ENCODE peak calls at places on chromosomes 6 and 20, in four cellular contexts. E is neural crest cell, C is PC-9, S is BJ. Z is an unnamed sample.
A peak's percentile ranks its signal among the peaks of the same experiment; 100 is the strongest.

GRCh38 chr6:4380881-4381281 is 245.5 kb upstream of the ECI2 start:
- DNase-seq in E (no peak), C (no peak), S (no peak), Z (no peak)

GRCh38 chr6:113809818-113810217 is 47.3 kb upstream of the MARCKS start:
- DNase-seq in E (no peak), C (no peak), S (no peak), Z (no peak)

GRCh38 chr6:163554032-163554431 is 139.5 kb downstream of the QKI start:
- DNase-seq in E (no peak), C (no peak), S (no peak), Z (no peak)

GRCh38 chr6:169167581-169168301 is 85.9 kb downstream of the THBS2 start:
- DNase-seq in E (no peak), C (no peak), S (peak; percentile 71), Z (peak; percentile 78)

GRCh38 chr6:39558079-39558478 is 167.1 kb downstream of the KIF6 start:
- DNase-seq in E (no peak), C (no peak), S (no peak), Z (no peak)

GRCh38 chr20:891121-892080 is 24.7 kb downstream of the ANGPT4 start:
- DNase-seq in E (no peak), C (no peak), S (no peak), Z (no peak)

GRCh38 chr6:147930743-147931142 is 411.9 kb upstream of the SASH1 start:
- DNase-seq in E (no peak), C (no peak), S (no peak), Z (no peak)

GRCh38 chr20:7940341-7940740 is at the start of gene HAO1:
- DNase-seq in E (no peak), C (no peak), S (no peak), Z (no peak)

GRCh38 chr20:49276201-49276894 is 1.5 kb downstream of the ZNFX1 start:
- DNase-seq in E (no peak), C (peak; percentile 90), S (no peak), Z (no peak)

GRCh38 chr6:52526634-52527033 is 50.2 kb downstream of the TRAM2 start:
- DNase-seq in E (no peak), C (no peak), S (no peak), Z (no peak)

GRCh38 chr6:18725449-18725848 is 338.3 kb downstream of the RNF144B start:
- DNase-seq in E (no peak), C (no peak), S (no peak), Z (no peak)

GRCh38 chr20:1619861-1620444 is at the start of gene SIRPB1:
- DNase-seq in E (no peak), C (peak; percentile 60), S (no peak), Z (no peak)

GRCh38 chr6:12291785-12292604 is 1.8 kb downstream of the EDN1 start:
- DNase-seq in E (no peak), C (peak; percentile 75), S (no peak), Z (no peak)

GRCh38 chr6:42201382-42201781 is 6.6 kb upstream of the GUCA1B start:
- DNase-seq in E (no peak), C (no peak), S (no peak), Z (no peak)

GRCh38 chr6:10219510-10219909 is 195.4 kb downstream of the TFAP2A start:
- DNase-seq in E (no peak), C (no peak), S (no peak), Z (no peak)

GRCh38 chr6:117548797-117549301 is 53.5 kb downstream of the GOPC start:
- DNase-seq in E (no peak), C (peak; percentile 99), S (no peak), Z (no peak)

GRCh38 chr20:32473231-32474008 is 111.7 kb downstream of the NOL4L start:
- DNase-seq in E (no peak), C (no peak), S (no peak), Z (no peak)

GRCh38 chr6:84074988-84075781 is 41.6 kb downstream of the MRAP2 start:
- DNase-seq in E (no peak), C (no peak), S (no peak), Z (no peak)

GRCh38 chr20:21101453-21102251 is 4.5 kb downstream of the LINC00237 start:
- DNase-seq in E (peak; percentile 50), C (no peak), S (no peak), Z (no peak)

GRCh38 chr6:47134476-47135189 is 92.5 kb upstream of the ADGRF1 start:
- DNase-seq in E (no peak), C (peak; percentile 98), S (peak; percentile 59), Z (no peak)

GRCh38 chr6:140245641-140246040 is 871.2 kb upstream of the CITED2 start:
- DNase-seq in E (no peak), C (no peak), S (no peak), Z (no peak)
- TF ChIP-seq CTCF in E (no peak), C (no peak), S (no peak), Z (no peak)

GRCh38 chr20:34078540-34078939 is 33.5 kb downstream of the EIF2S2 start:
- DNase-seq in E (no peak), C (no peak), S (no peak), Z (no peak)

GRCh38 chr20:34074101-34074760 is 37.8 kb downstream of the EIF2S2 start:
- DNase-seq in E (no peak), C (no peak), S (no peak), Z (no peak)

GRCh38 chr20:34072778-34073177 is 39.3 kb downstream of the EIF2S2 start:
- DNase-seq in E (no peak), C (no peak), S (no peak), Z (no peak)

GRCh38 chr20:34076952-34077351 is 35.1 kb downstream of the EIF2S2 start:
- DNase-seq in E (no peak), C (no peak), S (no peak), Z (no peak)

GRCh38 chr20:34075647-34076046 is 36.4 kb downstream of the EIF2S2 start:
- DNase-seq in E (no peak), C (no peak), S (no peak), Z (no peak)
- TF ChIP-seq CTCF in E (peak; percentile 47), C (no peak), S (peak; percentile 14), Z (no peak)

DNA sequence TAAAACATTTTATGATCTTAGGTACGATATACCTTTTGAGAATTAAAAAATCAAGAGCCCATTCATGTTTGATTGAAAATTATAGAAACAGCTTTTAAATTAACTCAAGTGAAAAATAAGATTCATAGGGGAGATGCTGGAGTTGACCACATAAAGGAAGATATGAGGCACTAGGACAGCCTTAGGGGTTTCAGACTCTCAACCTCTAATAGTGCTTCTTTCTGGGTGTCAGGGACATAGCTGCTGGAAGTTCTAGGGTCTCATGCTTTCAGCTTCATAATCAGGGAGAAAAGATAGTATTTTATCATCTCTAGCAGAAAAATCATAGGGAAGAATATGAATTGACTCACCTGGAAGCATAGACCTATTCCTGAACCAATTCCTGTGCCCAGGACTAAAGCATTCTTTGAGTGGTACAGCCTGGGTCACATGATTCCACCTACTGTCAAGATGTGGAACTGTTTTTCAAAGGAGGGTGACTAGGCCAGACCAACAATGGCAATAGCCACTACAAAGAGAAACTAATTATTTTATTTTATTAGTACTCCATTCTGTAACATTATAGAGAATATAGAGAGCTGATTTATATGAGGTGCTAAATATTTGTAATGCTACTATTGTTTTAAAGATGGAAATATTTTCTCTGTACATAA is 27.8 kb upstream of the CENPW start:
- DNase-seq in E (no peak), C (no peak), S (no peak), Z (no peak)
- TF ChIP-seq CTCF in E (peak; percentile 47), C (peak; percentile 20), S (peak; percentile 25), Z (peak; percentile 26)

DNA sequence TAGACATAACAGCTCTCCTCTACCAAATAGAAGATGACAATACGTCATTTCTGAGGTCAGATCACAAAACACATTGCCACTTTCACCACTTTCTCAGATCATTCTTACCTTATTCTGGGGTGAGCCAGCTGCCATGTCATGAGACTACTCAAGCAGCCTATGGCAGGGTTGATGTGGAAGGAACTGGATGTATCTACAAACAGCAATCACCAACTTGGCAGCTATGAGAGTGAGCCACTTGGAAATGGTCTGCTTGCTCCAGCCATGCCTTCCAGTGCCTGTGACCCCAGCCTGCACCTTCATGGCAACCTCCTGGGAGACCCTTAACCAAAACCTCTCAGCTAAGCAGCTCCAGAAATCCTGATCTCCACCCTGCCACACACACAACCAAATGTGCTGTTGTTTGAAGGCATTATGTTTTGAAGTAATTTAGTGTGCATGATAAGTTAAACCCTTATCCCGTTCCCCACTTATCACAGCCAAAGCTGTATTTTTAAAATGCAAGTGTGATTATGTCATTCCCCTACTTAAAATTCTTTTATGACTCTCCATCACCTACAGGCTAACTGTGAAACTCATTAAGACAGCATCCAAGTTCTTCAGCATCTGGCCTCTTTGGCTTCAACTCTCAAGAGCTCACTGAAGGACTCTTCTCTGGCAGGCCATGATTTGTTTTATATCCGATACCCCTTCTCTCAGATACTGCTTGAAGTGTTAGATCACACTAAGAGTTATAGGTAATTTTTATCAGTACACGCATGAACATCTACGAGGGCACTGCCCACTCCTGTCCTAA is 150.6 kb downstream of the LY86 start:
- DNase-seq in E (no peak), C (no peak), S (no peak), Z (no peak)
- TF ChIP-seq CTCF in E (no peak), C (no peak), S (no peak), Z (no peak)

DNA sequence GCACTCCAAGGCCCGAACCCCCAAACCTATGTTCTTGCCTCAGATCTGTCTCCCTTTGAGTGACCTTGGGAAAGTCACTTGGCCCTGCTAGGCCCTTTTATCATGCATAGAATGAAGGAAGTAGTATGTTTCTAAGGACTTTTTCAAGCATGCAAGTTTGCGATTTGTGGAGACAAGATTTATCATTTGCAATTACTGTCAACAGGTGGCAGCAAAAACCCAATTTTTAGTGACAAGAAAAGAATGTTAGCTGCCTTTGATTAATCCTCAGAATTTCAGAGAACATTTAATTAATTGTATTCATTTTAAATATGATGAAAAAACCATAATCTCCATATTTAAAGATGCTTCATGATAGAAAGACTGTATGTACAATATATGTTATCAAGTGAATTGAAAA is 28.3 kb upstream of the PREP start:
- DNase-seq in E (peak; percentile 24), C (peak; percentile 58), S (no peak), Z (no peak)
- TF ChIP-seq CTCF in E (peak; percentile 77), C (peak; percentile 84), S (peak; percentile 42), Z (peak; percentile 70)

Z was measured in osteocyte.